ENCODE peak calls at places on chromosome X, in six cellular contexts. T, J, Y, Q, B and H are unnamed samples.

GRCh38 chrX:151174581-151175282 is 1.7 kb upstream of the GPR50 start:
- DNase-seq in T (no peak), J (no peak), Y (no peak), Q (no peak), B (no peak), H (no peak)

GRCh38 chrX:115988825-115989224 is 181.7 kb upstream of the AGTR2 start:
- DNase-seq in T (no peak), J (no peak), Y (no peak), Q (peak), B (no peak), H (no peak)

GRCh38 chrX:42017971-42018370 is 94.6 kb upstream of the CASK start:
- DNase-seq in T (no peak), J (no peak), Y (no peak), Q (no peak), B (no peak), H (no peak)

GRCh38 chrX:96311366-96311765 is 373.3 kb upstream of the DIAPH2 start:
- DNase-seq in T (no peak), J (no peak), Y (no peak), Q (no peak), B (no peak), H (no peak)

GRCh38 chrX:72060196-72060974 is 71.3 kb downstream of the RTL5 start:
- DNase-seq in T (no peak), J (no peak), Y (no peak), Q (peak), B (no peak), H (no peak)

GRCh38 chrX:136210806-136211205 is 40.4 kb downstream of the MAP7D3 start:
- DNase-seq in T (no peak), J (no peak), Y (no peak), Q (no peak), B (no peak), H (no peak)

GRCh38 chrX:137432609-137433008 is 133.3 kb upstream of the ZIC3 start:
- DNase-seq in T (no peak), J (peak), Y (peak), Q (peak), B (peak), H (no peak)

GRCh38 chrX:104141087-104141760 is 15.6 kb downstream of the SLC25A53 start:
- DNase-seq in T (no peak), J (no peak), Y (no peak), Q (no peak), B (no peak), H (no peak)

GRCh38 chrX:41087219-41087618 is 2.0 kb downstream of the USP9X start:
- DNase-seq in T (no peak), J (no peak), Y (no peak), Q (no peak), B (no peak), H (no peak)

GRCh38 chrX:9724711-9725110 is 40.9 kb downstream of the GPR143 start:
- DNase-seq in T (no peak), J (no peak), Y (peak), Q (no peak), B (no peak), H (no peak)

GRCh38 chrX:147899715-147900114 is 12.0 kb upstream of the FMR1 start:
- DNase-seq in T (no peak), J (no peak), Y (no peak), Q (no peak), B (no peak), H (no peak)

GRCh38 chrX:11683057-11683456 is 17.3 kb upstream of the ARHGAP6 start:
- DNase-seq in T (no peak), J (no peak), Y (no peak), Q (no peak), B (no peak), H (no peak)

GRCh38 chrX:101619336-101619735 is 1.5 kb upstream of the ARMCX6 start:
- DNase-seq in T (no peak), J (peak), Y (no peak), Q (peak), B (no peak), H (no peak)

GRCh38 chrX:153597351-153597750 is 1.6 kb downstream of the CCNQ start:
- DNase-seq in T (no peak), J (no peak), Y (no peak), Q (no peak), B (no peak), H (no peak)

GRCh38 chrX:28787206-28787605 is 200.0 kb downstream of the IL1RAPL1 start:
- DNase-seq in T (no peak), J (no peak), Y (peak), Q (no peak), B (no peak), H (no peak)

GRCh38 chrX:32408389-32408788 is 803.0 kb downstream of the DMD start:
- DNase-seq in T (peak), J (peak), Y (no peak), Q (no peak), B (no peak), H (no peak)

GRCh38 chrX:47583240-47583861 is 1.1 kb downstream of the TIMP1 start:
- DNase-seq in T (no peak), J (no peak), Y (no peak), Q (no peak), B (no peak), H (peak)

GRCh38 chrX:120144178-120144844 is 14.1 kb upstream of the RHOXF2 start:
- DNase-seq in T (no peak), J (no peak), Y (no peak), Q (no peak), B (peak), H (no peak)

GRCh38 chrX:47316276-47317025 is 53.9 kb upstream of the ZNF157 start:
- DNase-seq in T (no peak), J (no peak), Y (no peak), Q (peak), B (no peak), H (no peak)

GRCh38 chrX:9494806-9495205 is 29.9 kb downstream of the TBL1X start:
- DNase-seq in T (no peak), J (no peak), Y (no peak), Q (no peak), B (no peak), H (no peak)